ENCODE peak calls at places on chromosome 1, in five cellular contexts. One of them, this sample, is unnamed.

GRCh38 chr1:234978397-234979291 is 150.0 kb downstream of the TOMM20 start:
- DNase-seq in AG09319: no peak
- DNase-seq in left cardiac atrium: peak
- DNase-seq in memory B cell: peak
- DNase-seq in LoVo: peak
- DNase-seq in this sample: no peak

GRCh38 chr1:231694081-231694443 is 67.5 kb downstream of the DISC1 start:
- DNase-seq in AG09319: no peak
- DNase-seq in left cardiac atrium: peak
- DNase-seq in memory B cell: no peak
- DNase-seq in LoVo: no peak
- DNase-seq in this sample: no peak

GRCh38 chr1:200267458-200267857 is 142.4 kb downstream of the ZNF281 start:
- DNase-seq in AG09319: no peak
- DNase-seq in left cardiac atrium: no peak
- DNase-seq in memory B cell: no peak
- DNase-seq in LoVo: no peak
- DNase-seq in this sample: no peak

GRCh38 chr1:174953170-174953569 is 46.6 kb upstream of the CACYBP start:
- DNase-seq in AG09319: no peak
- DNase-seq in left cardiac atrium: no peak
- DNase-seq in memory B cell: no peak
- DNase-seq in LoVo: no peak
- DNase-seq in this sample: no peak

GRCh38 chr1:53590104-53590503 is 130.9 kb downstream of the DMRTB1 start:
- DNase-seq in AG09319: no peak
- DNase-seq in left cardiac atrium: no peak
- DNase-seq in memory B cell: no peak
- DNase-seq in LoVo: no peak
- DNase-seq in this sample: no peak

GRCh38 chr1:70156529-70157120 is 48.8 kb downstream of the LRRC40 start:
- DNase-seq in AG09319: no peak
- DNase-seq in left cardiac atrium: no peak
- DNase-seq in memory B cell: no peak
- DNase-seq in LoVo: no peak
- DNase-seq in this sample: no peak

GRCh38 chr1:154970631-154971340 is at the start of gene SHC1:
- DNase-seq in AG09319: peak
- DNase-seq in left cardiac atrium: peak
- DNase-seq in memory B cell: no peak
- DNase-seq in LoVo: no peak
- DNase-seq in this sample: peak

GRCh38 chr1:14561014-14561693 is 37.3 kb upstream of the KAZN start:
- DNase-seq in AG09319: no peak
- DNase-seq in left cardiac atrium: no peak
- DNase-seq in memory B cell: no peak
- DNase-seq in LoVo: no peak
- DNase-seq in this sample: no peak

GRCh38 chr1:193308438-193308837 is 122.0 kb upstream of the B3GALT2 start:
- DNase-seq in AG09319: no peak
- DNase-seq in left cardiac atrium: no peak
- DNase-seq in memory B cell: no peak
- DNase-seq in LoVo: no peak
- DNase-seq in this sample: no peak

GRCh38 chr1:63454269-63454668 is 68.8 kb downstream of the ITGB3BP start:
- DNase-seq in AG09319: peak
- DNase-seq in left cardiac atrium: no peak
- DNase-seq in memory B cell: no peak
- DNase-seq in LoVo: no peak
- DNase-seq in this sample: no peak

GRCh38 chr1:89358287-89358893 is 5.5 kb upstream of the GBP6 start:
- DNase-seq in AG09319: peak
- DNase-seq in left cardiac atrium: peak
- DNase-seq in memory B cell: peak
- DNase-seq in LoVo: peak
- DNase-seq in this sample: peak

This sample was measured in AG09309.